ENCODE peak calls at places on chromosomes 4 and X, in ten cellular contexts. V is cardiac fibroblast, R is psoas muscle, I is Calu3, X is NB4, Y is A549, T is dorsolateral prefrontal cortex, B is pancreas, W is sigmoid colon, E is PC-9. P is an unnamed sample.

GRCh38 chrX:21276736-21277433 is 97.3 kb upstream of the CNKSR2 start:
- DNase-seq in V (no peak), R (no peak), I (no peak), X (no peak), Y (no peak), T (no peak), B (no peak), W (no peak), E (no peak), P (no peak)

GRCh38 chrX:97898798-97899197 is 1015.1 kb downstream of the RPA4 start:
- DNase-seq in V (no peak), R (no peak), I (no peak), X (no peak), Y (no peak), T (no peak), B (no peak), W (no peak), E (no peak), P (no peak)

GRCh38 chr4:104591505-104591904 is 96.8 kb upstream of the CXXC4 start:
- DNase-seq in V (no peak), R (no peak), I (no peak), X (no peak), Y (no peak), T (no peak), B (peak; percentile 65), W (peak; percentile 69), E (no peak), P (no peak)

GRCh38 chr4:17511041-17511949 is 595 bp downstream of the QDPR start:
- DNase-seq in V (peak; percentile 53), R (peak; percentile 82), I (peak; percentile 24), X (peak; percentile 84), Y (peak; percentile 28), T (no peak), B (peak; percentile 42), W (peak; percentile 85), E (no peak), P (peak; percentile 31)

GRCh38 chr4:38488891-38489861 is 174.8 kb upstream of the KLF3 start:
- DNase-seq in V (peak; percentile 48), R (no peak), I (no peak), X (no peak), Y (no peak), T (no peak), B (no peak), W (no peak), E (no peak), P (no peak)

GRCh38 chr4:89640620-89641366 is 196.2 kb downstream of the SNCA start:
- DNase-seq in V (peak; percentile 68), R (no peak), I (peak; percentile 55), X (peak; percentile 19), Y (peak; percentile 40), T (no peak), B (peak; percentile 16), W (no peak), E (no peak), P (no peak)

GRCh38 chr4:113840850-113841249 is 79.3 kb upstream of the CAMK2D start:
- DNase-seq in V (no peak), R (no peak), I (no peak), X (no peak), Y (no peak), T (no peak), B (no peak), W (no peak), E (no peak), P (no peak)

GRCh38 chr4:77193511-77194236 is 36.7 kb downstream of the CCNG2 start:
- DNase-seq in V (no peak), R (peak; percentile 67), I (no peak), X (peak; percentile 89), Y (no peak), T (no peak), B (peak; percentile 33), W (peak; percentile 66), E (no peak), P (peak; percentile 73)

GRCh38 chrX:77788050-77788449 is 2.0 kb upstream of the ATRX start:
- DNase-seq in V (peak; percentile 24), R (no peak), I (peak; percentile 28), X (peak; percentile 46), Y (peak; percentile 66), T (no peak), B (no peak), W (no peak), E (no peak), P (no peak)

GRCh38 chr4:186203391-186203802 is 12.0 kb downstream of the CYP4V2 start:
- DNase-seq in V (peak; percentile 48), R (no peak), I (no peak), X (no peak), Y (no peak), T (no peak), B (no peak), W (no peak), E (no peak), P (no peak)

GRCh38 chr4:139873111-139873866 is 207.7 kb downstream of the MGST2 start:
- DNase-seq in V (no peak), R (no peak), I (no peak), X (peak; percentile 51), Y (no peak), T (no peak), B (no peak), W (no peak), E (no peak), P (no peak)

GRCh38 chr4:107376293-107376692 is 340.2 kb upstream of the DKK2 start:
- DNase-seq in V (no peak), R (no peak), I (no peak), X (no peak), Y (no peak), T (no peak), B (no peak), W (no peak), E (no peak), P (no peak)

GRCh38 chr4:107380836-107381438 is 339.1 kb downstream of the PAPSS1 start:
- DNase-seq in V (no peak), R (no peak), I (no peak), X (no peak), Y (no peak), T (no peak), B (no peak), W (no peak), E (no peak), P (no peak)

GRCh38 chr4:107379054-107379869 is 340.8 kb downstream of the PAPSS1 start:
- DNase-seq in V (peak; percentile 30), R (no peak), I (no peak), X (no peak), Y (no peak), T (no peak), B (no peak), W (no peak), E (no peak), P (no peak)

DNA sequence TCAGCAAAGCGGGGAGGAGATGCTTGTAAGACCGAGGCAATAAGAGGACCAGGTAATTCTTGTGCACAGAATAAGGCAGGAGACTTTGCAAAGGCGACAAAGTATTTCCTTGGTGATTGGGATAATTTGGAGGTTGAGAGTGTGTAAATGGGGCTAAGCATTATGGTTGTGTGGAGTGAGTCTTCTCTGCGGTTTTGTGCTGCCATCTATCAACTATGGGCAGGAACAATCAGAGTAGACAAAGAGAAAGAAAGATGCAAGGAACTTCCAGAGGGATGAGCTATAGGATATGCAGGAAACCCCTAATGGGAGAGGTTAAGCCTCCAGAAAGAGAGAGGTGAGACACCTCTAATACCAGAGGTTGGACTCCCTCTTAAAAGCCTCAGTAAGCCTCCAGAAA is 339.8 kb downstream of the PAPSS1 start:
- DNase-seq in V (no peak), R (no peak), I (no peak), X (no peak), Y (no peak), T (no peak), B (no peak), W (no peak), E (no peak), P (no peak)
- TF ChIP-seq CTCF in V (no peak), R (no peak), I (no peak), X (no peak), Y (no peak), T (no peak), B (no peak), W (no peak), E (no peak), P (no peak)

GRCh38 chrX:74423289-74423985 is 2.1 kb downstream of the SLC16A2 start:
- DNase-seq in V (no peak), R (no peak), I (no peak), X (no peak), Y (no peak), T (no peak), B (no peak), W (no peak), E (no peak), P (no peak)
- TF ChIP-seq CTCF in V (no peak), R (no peak), I (no peak), X (no peak), Y (no peak), T (no peak), B (no peak), W (no peak), E (no peak), P (no peak)

GRCh38 chrX:18206657-18207056 is 14.0 kb downstream of the BEND2 start:
- DNase-seq in V (no peak), R (no peak), I (no peak), X (no peak), Y (no peak), T (no peak), B (no peak), W (no peak), E (no peak), P (no peak)

DNA sequence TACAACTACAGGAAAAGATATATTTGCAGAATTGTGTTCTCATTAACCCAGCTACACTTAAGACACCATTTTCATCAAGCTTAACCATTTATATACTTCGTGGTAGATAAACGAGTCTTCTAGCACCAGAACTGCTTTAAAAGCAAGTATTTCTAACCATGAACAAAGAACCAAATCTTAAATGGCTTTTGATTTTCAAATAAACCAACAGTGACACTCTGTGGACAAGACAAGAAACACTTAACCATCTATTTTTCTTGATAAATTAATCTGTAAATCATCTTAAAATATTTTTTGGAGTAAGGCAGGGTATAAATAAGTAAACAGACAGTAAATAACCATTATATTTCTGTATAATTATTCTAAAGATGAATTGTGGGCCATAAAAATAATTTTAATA is 10.2 kb downstream of the BEND2 start:
- DNase-seq in V (peak; percentile 0), R (no peak), I (no peak), X (peak; percentile 20), Y (no peak), T (no peak), B (no peak), W (no peak), E (no peak), P (no peak)
- TF ChIP-seq CTCF in V (no peak), R (no peak), I (no peak), X (no peak), Y (peak; percentile 47), T (peak; percentile 28), B (no peak), W (no peak), E (peak; percentile 56), P (no peak)

GRCh38 chr4:167020410-167020809 is 213.9 kb downstream of the SPOCK3 start:
- DNase-seq in V (no peak), R (no peak), I (peak; percentile 10), X (peak; percentile 20), Y (no peak), T (no peak), B (no peak), W (no peak), E (no peak), P (no peak)

GRCh38 chr4:167023359-167023925 is 210.9 kb downstream of the SPOCK3 start:
- DNase-seq in V (no peak), R (no peak), I (no peak), X (no peak), Y (no peak), T (no peak), B (no peak), W (no peak), E (no peak), P (no peak)

GRCh38 chr4:167025651-167026050 is 208.6 kb downstream of the SPOCK3 start:
- DNase-seq in V (no peak), R (no peak), I (no peak), X (no peak), Y (no peak), T (no peak), B (no peak), W (no peak), E (no peak), P (no peak)

GRCh38 chr4:167021545-167022155 is 212.6 kb downstream of the SPOCK3 start:
- DNase-seq in V (peak; percentile 79), R (peak; percentile 68), I (peak; percentile 61), X (peak; percentile 59), Y (no peak), T (peak; percentile 70), B (peak; percentile 35), W (peak; percentile 66), E (no peak), P (peak; percentile 33)
- TF ChIP-seq CTCF in V (peak; percentile 66), R (peak; percentile 85), I (no peak), X (peak; percentile 61), Y (peak; percentile 74), T (peak; percentile 94), B (peak; percentile 82), W (peak; percentile 58), E (peak; percentile 87), P (peak; percentile 94)